ENCODE peak calls at places on chromosome 20, in five cellular contexts. Q is H54; C is stimulated activated CD4-positive, alpha-beta T cell treated with anti-CD3 and anti-CD28 coated beads, Interleukin-1b, Interleukin-23, amount 100 ng/mL, for 4 hours; A is NCI-H1436 treated with DMSO at 0.1 percent for 48 hours; W is activated T-helper 1 cell treated with Interleukin-2 at 50 U/mL for 16 hours. B is an unnamed sample.
A peak's percentile ranks its signal among the peaks of the same experiment; 100 is the strongest.

GRCh38 chr20:35968930-35969329 is 540 bp downstream of the CNBD2 start:
- DNase-seq in A (no peak), Q (no peak), C (no peak), W (no peak), B (no peak)

GRCh38 chr20:38173237-38174156 is 8.4 kb upstream of the TGM2 start:
- DNase-seq in W (no peak), C (no peak), A (no peak), Q (peak; percentile 85), B (peak; percentile 50)

GRCh38 chr20:62733250-62733842 is 24.7 kb downstream of the NTSR1 start:
- DNase-seq in Q (no peak), A (no peak), C (no peak), W (no peak), B (no peak)

GRCh38 chr20:31870703-31871601 is 518 bp downstream of the TTLL9 start:
- DNase-seq in A (no peak), Q (no peak), C (no peak), W (no peak), B (no peak)

GRCh38 chr20:46158476-46158987 is 40.4 kb downstream of the CD40 start:
- DNase-seq in Q (no peak), A (no peak), W (no peak), C (no peak), B (no peak)

GRCh38 chr20:44187054-44187762 is at the start of gene JPH2:
- DNase-seq in A (no peak), C (no peak), W (no peak), Q (peak; percentile 75), B (peak; percentile 94)

GRCh38 chr20:59190509-59190908 is 26.9 kb downstream of the ZNF831 start:
- DNase-seq in Q (no peak), C (no peak), A (no peak), W (no peak), B (no peak)

GRCh38 chr20:38130687-38131587 is 34.1 kb downstream of the TGM2 start:
- DNase-seq in Q (no peak), A (no peak), C (no peak), W (no peak), B (no peak)

GRCh38 chr20:48629960-48630315 is 197.9 kb downstream of the PREX1 start:
- DNase-seq in A (no peak), Q (no peak), W (no peak), C (no peak), B (no peak)

GRCh38 chr20:10558635-10559187 is 115.1 kb downstream of the JAG1 start:
- DNase-seq in C (no peak), W (no peak), A (no peak), Q (no peak), B (no peak)

GRCh38 chr20:9570612-9571011 is 56.2 kb downstream of the LAMP5 start:
- DNase-seq in Q (no peak), C (no peak), W (no peak), A (no peak), B (no peak)